ENCODE peak calls at places on chromosomes 11 and 22, in four cellular contexts. S is RWPE1, Y is endodermal cell, G is EH. C is an unnamed sample.

GRCh38 chr11:7019500-7020182 is 505 bp downstream of the ZNF214 start:
- DNase-seq in S (peak; percentile 37), Y (no peak), G (no peak), C (peak; percentile 23)

GRCh38 chr11:2699185-2699530 is 636 bp downstream of the KCNQ1OT1 start:
- DNase-seq in S (no peak), Y (no peak), G (peak; percentile 38), C (no peak)

GRCh38 chr22:30843245-30843644 is 125.3 kb downstream of the MORC2 start:
- DNase-seq in S (no peak), Y (no peak), G (peak; percentile 57), C (peak; percentile 69)

GRCh38 chr11:79423736-79424135 is 17.1 kb downstream of the TENM4 start:
- DNase-seq in S (no peak), Y (no peak), G (no peak), C (no peak)

GRCh38 chr22:20783844-20784723 is 10.2 kb downstream of the SERPIND1 start:
- DNase-seq in S (peak; percentile 17), Y (peak; percentile 83), G (peak; percentile 70), C (peak; percentile 52)

GRCh38 chr11:84227970-84228369 is 941.8 kb upstream of the CCDC90B start:
- DNase-seq in S (no peak), Y (no peak), G (no peak), C (no peak)

GRCh38 chr11:45267660-45268340 is 18.3 kb downstream of the SYT13 start:
- DNase-seq in S (no peak), Y (no peak), G (no peak), C (no peak)

GRCh38 chr11:63262562-63262961 is 19.2 kb upstream of the SLC22A25 start:
- DNase-seq in S (no peak), Y (no peak), G (no peak), C (no peak)

GRCh38 chr11:116397556-116398167 is 375.1 kb downstream of the BUD13 start:
- DNase-seq in S (no peak), Y (no peak), G (no peak), C (peak; percentile 22)

C was measured in astrocyte.